ENCODE peak calls at places on chromosomes 12 and 14, in four cellular contexts. B is mesendoderm, V is H9, A is IMR-90. W is an unnamed sample.

GRCh38 chr12:2431810-2432209 is 363.0 kb upstream of the FKBP4 start:
- DNase-seq in A (no peak), V (no peak), B (no peak), W (no peak)

GRCh38 chr12:10189653-10190052 is 10.8 kb downstream of the TMEM52B start:
- DNase-seq in V (no peak), A (peak; percentile 66), B (no peak), W (no peak)

GRCh38 chr12:118853634-118854033 is 127.7 kb upstream of the SRRM4 start:
- DNase-seq in A (no peak), V (peak; percentile 45), B (peak; percentile 35), W (no peak)

GRCh38 chr12:105324704-105325103 is 5.8 kb upstream of the C12orf75 start:
- DNase-seq in B (peak; percentile 32), V (no peak), A (no peak), W (no peak)

GRCh38 chr12:131615316-131616053 is 95.4 kb upstream of the SFSWAP start:
- DNase-seq in V (no peak), B (peak; percentile 34), A (no peak), W (no peak)

GRCh38 chr14:105857223-105857815 is 330.9 kb downstream of the TMEM121 start:
- DNase-seq in V (no peak), A (no peak), B (no peak), W (no peak)

GRCh38 chr14:92121207-92121669 is 268 bp downstream of the NDUFB1 start:
- DNase-seq in A (peak; percentile 43), B (no peak), V (no peak), W (no peak)

GRCh38 chr12:19967486-19967885 is 400.9 kb upstream of the PDE3A start:
- DNase-seq in A (peak; percentile 96), B (peak; percentile 69), V (no peak), W (no peak)

GRCh38 chr12:129212221-129212630 is 358.9 kb downstream of the GLT1D1 start:
- DNase-seq in V (no peak), A (no peak), B (no peak), W (peak; percentile 7)

GRCh38 chr12:47742253-47742825 is 16.3 kb downstream of the RAPGEF3 start:
- DNase-seq in V (peak; percentile 82), A (no peak), B (peak; percentile 65), W (no peak)

GRCh38 chr12:14850929-14851663 is 7.8 kb upstream of the ART4 start:
- DNase-seq in A (no peak), B (no peak), V (no peak), W (no peak)

GRCh38 chr14:21084396-21084795 is 14.1 kb downstream of the ZNF219 start:
- DNase-seq in A (no peak), V (no peak), B (no peak), W (no peak)

GRCh38 chr12:70497508-70497907 is 131.4 kb downstream of the KCNMB4 start:
- DNase-seq in V (no peak), B (no peak), A (no peak), W (no peak)

GRCh38 chr12:65728348-65728912 is 95.9 kb upstream of the HMGA2 start:
- DNase-seq in V (no peak), B (no peak), A (no peak), W (no peak)

GRCh38 chr12:12715459-12716150 is 1.6 kb upstream of the CDKN1B start:
- DNase-seq in B (no peak), A (no peak), V (no peak), W (no peak)

GRCh38 chr14:96811265-96811664 is 14.1 kb downstream of the VRK1 start:
- DNase-seq in A (peak; percentile 82), B (no peak), V (no peak), W (no peak)

GRCh38 chr14:33515899-33516298 is 435.0 kb downstream of the EGLN3 start:
- DNase-seq in V (no peak), A (no peak), B (no peak), W (no peak)

GRCh38 chr12:26566670-26567069 is 266.3 kb downstream of the ITPR2 start:
- DNase-seq in V (no peak), A (peak; percentile 33), B (no peak), W (no peak)

DNA sequence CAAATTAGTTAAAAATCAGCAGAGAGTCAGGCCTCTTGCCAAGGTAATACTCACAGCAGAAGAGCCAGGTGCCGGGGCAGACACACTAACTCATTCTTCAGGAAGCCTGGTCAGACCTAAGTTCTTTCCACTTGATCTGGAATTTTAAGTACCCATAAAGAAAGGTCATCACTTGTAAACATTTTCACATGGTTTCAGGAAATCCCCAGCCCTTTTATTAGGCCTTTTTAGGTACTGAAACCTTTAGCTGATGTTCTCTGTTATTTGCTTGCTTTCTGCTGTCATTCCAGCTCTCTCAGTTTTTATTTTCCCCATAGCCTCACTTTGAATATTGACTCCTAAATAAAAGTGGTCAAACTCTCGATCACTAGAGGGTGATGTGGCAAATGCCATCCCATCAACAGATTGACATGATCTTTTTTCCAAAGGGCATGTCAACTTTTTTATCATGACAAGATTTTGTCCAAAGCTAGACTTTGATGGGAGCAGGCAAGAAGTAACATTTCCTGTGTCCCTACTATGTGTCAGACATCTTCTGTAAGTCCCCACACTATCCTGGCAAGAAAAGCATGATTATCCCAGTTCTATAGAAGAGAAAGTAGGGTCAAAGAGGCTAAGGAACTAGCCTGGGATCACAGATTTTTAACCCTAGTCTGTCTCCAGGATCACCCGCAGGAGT is 5.7 kb downstream of the ISCU start:
- DNase-seq in B (no peak), V (no peak), A (peak; percentile 15), W (no peak)
- H2BK5ac ChIP-seq in B (no peak overlapping the region), V (no peak overlapping the region), A (no peak overlapping the region), W (no peak overlapping the region)

DNA sequence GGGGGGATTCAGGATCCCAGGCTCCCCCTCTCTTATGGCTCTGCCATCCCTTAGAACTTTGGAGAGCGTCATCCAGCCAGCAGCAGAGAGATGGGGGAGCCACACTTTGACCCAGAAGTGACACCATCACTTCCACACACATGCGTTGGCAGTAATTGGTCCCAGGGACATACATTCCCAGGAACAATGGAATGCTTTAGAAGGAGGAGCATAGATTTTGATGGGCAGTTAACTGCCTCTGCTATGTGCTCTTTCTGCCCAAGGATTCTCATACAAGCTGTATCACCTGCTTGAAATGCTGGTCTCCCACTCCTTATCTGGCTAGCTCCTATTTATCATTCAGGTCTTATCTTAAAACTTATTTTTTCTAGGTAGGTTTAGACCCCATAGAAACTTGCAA is 109.0 kb upstream of the RPH3A start:
- DNase-seq in A (no peak), B (peak; percentile 10), V (no peak), W (no peak)
- H3K56ac ChIP-seq in A (no peak overlapping the region), B (no peak overlapping the region), V (no peak overlapping the region), W (no peak overlapping the region)

GRCh38 chr12:114713466-114714215 is 29.7 kb upstream of the TBX3 start:
- DNase-seq in B (no peak), A (no peak), V (no peak), W (no peak)
- H2BK5ac ChIP-seq in B (no peak overlapping the region), A (no peak overlapping the region), V (no peak overlapping the region), W (no peak overlapping the region)

GRCh38 chr12:103771466-103771865 is 69.6 kb downstream of the NT5DC3 start:
- DNase-seq in V (peak; percentile 81), B (peak; percentile 84), A (peak; percentile 44), W (peak; percentile 76)
- H3K56ac ChIP-seq in V (no peak overlapping the region), B (no peak overlapping the region), A (no peak overlapping the region), W (no peak overlapping the region)

DNA sequence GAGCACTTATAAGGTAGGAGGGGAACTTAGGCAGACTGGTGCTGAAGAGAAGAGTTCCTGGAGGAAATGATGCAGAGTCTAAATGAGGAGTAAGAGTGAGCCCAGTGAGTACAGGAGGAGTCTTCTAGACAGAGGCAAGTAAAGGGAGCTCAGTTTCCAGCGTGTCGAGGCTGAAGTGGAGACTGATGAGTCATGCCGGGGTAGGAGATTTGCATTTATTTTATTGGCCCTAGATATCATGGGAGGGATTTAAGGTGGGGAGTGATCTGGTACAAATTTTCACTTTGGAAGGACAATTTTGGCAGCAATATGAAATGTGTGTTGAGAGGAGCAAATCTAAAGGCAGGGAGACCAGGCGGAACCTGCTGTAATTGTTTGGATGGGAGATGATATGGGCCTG is 157.5 kb downstream of the TTC8 start:
- DNase-seq in B (no peak), V (no peak), A (no peak), W (no peak)
- H2BK5ac ChIP-seq in B (no peak overlapping the region), V (no peak overlapping the region), A (no peak overlapping the region), W (no peak overlapping the region)

GRCh38 chr14:61475316-61475715 is 153.9 kb downstream of the PRKCH start:
- DNase-seq in V (no peak), B (peak; percentile 65), A (peak; percentile 84), W (no peak)
- H3K56ac ChIP-seq in V (no peak overlapping the region), B (no peak overlapping the region), A (no peak overlapping the region), W (no peak overlapping the region)

DNA sequence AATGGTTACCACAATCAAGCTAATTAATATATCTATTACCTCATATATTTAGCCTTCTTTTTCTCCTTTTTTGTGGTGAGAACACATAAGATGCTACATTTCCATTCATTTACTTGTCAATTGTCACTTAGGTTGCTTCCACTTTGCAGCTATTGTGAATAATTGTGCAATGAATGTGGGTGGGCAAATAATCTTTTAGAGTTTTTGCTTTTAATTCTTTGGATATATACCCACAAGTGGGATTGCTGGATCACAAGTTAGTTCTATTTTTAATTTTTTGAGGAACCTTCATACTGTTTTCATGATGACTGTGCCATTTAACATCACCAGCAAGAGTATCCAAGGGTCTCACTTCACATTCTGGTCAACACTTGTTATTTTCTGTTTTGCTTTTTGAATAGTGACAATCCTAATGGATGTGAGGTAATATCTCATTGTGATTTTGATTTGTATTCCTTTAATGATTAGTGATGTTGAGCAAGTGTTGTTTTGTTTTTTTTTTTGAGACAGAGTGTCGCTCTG is 10.5 kb downstream of the CLEC6A start:
- DNase-seq in V (no peak), A (no peak), B (no peak), W (no peak)
- H2BK5ac ChIP-seq in V (no peak overlapping the region), A (no peak overlapping the region), B (no peak overlapping the region), W (no peak overlapping the region)

GRCh38 chr12:33588725-33589405 is 149.2 kb upstream of the SYT10 start:
- DNase-seq in B (peak; percentile 33), A (no peak), V (no peak), W (no peak)

GRCh38 chr12:33588082-33588712 is 148.6 kb upstream of the SYT10 start:
- DNase-seq in A (no peak), B (peak; percentile 87), V (no peak), W (peak; percentile 64)

GRCh38 chr12:33589609-33590114 is 150.0 kb upstream of the SYT10 start:
- DNase-seq in V (no peak), A (no peak), B (peak; percentile 58), W (no peak)

GRCh38 chr12:33581613-33582122 is 142.0 kb upstream of the SYT10 start:
- DNase-seq in B (no peak), V (no peak), A (no peak), W (no peak)

GRCh38 chr12:33586576-33586975 is 147.0 kb upstream of the SYT10 start:
- DNase-seq in V (no peak), B (no peak), A (no peak), W (no peak)
- H3K56ac ChIP-seq in V (no peak overlapping the region), B (no peak overlapping the region), A (no peak overlapping the region), W (no peak overlapping the region)

W was measured in H1.